ENCODE peak calls at places on chromosomes 2 and 18, in seven cellular contexts. One of them, this sample, is unnamed.
A peak's percentile ranks its signal among the peaks of the same experiment; 100 is the strongest.

GRCh38 chr2:173075781-173076556 is at the start of gene MAP3K20:
- DNase-seq in T-helper 17 cell: peak; percentile 24
- DNase-seq in OCI-M1: peak; percentile 85
- DNase-seq in 8988T: peak; percentile 37
- DNase-seq in activated gamma-delta T cell treated with Interleukin-2 at 50 U/mL for 16 hours: peak; percentile 34
- DNase-seq in PC-3: peak; percentile 60
- DNase-seq in amniotic epithelial cell: peak; percentile 73
- DNase-seq in this sample: peak; percentile 37

GRCh38 chr2:126788652-126789051 is 110.0 kb upstream of the TEX51 start:
- DNase-seq in T-helper 17 cell: no peak
- DNase-seq in OCI-M1: no peak
- DNase-seq in 8988T: no peak
- DNase-seq in activated gamma-delta T cell treated with Interleukin-2 at 50 U/mL for 16 hours: no peak
- DNase-seq in PC-3: no peak
- DNase-seq in amniotic epithelial cell: no peak
- DNase-seq in this sample: no peak

GRCh38 chr2:175855794-175856453 is 146.1 kb downstream of the LNPK start:
- DNase-seq in T-helper 17 cell: no peak
- DNase-seq in OCI-M1: no peak
- DNase-seq in 8988T: no peak
- DNase-seq in activated gamma-delta T cell treated with Interleukin-2 at 50 U/mL for 16 hours: no peak
- DNase-seq in PC-3: peak; percentile 39
- DNase-seq in amniotic epithelial cell: peak; percentile 33
- DNase-seq in this sample: peak; percentile 62

GRCh38 chr18:24552218-24552617 is 91.8 kb downstream of the HRH4 start:
- DNase-seq in T-helper 17 cell: no peak
- DNase-seq in OCI-M1: no peak
- DNase-seq in 8988T: no peak
- DNase-seq in activated gamma-delta T cell treated with Interleukin-2 at 50 U/mL for 16 hours: no peak
- DNase-seq in PC-3: no peak
- DNase-seq in amniotic epithelial cell: no peak
- DNase-seq in this sample: no peak

GRCh38 chr2:68811364-68811763 is 59.8 kb downstream of the BMP10 start:
- DNase-seq in T-helper 17 cell: no peak
- DNase-seq in OCI-M1: no peak
- DNase-seq in 8988T: no peak
- DNase-seq in activated gamma-delta T cell treated with Interleukin-2 at 50 U/mL for 16 hours: no peak
- DNase-seq in PC-3: peak; percentile 30
- DNase-seq in amniotic epithelial cell: peak; percentile 5
- DNase-seq in this sample: no peak

GRCh38 chr2:1661891-1662605 is 82.3 kb downstream of the PXDN start:
- DNase-seq in T-helper 17 cell: no peak
- DNase-seq in OCI-M1: no peak
- DNase-seq in 8988T: no peak
- DNase-seq in activated gamma-delta T cell treated with Interleukin-2 at 50 U/mL for 16 hours: no peak
- DNase-seq in PC-3: no peak
- DNase-seq in amniotic epithelial cell: no peak
- DNase-seq in this sample: no peak

GRCh38 chr2:162258686-162259085 is 15.4 kb upstream of the FAP start:
- DNase-seq in T-helper 17 cell: no peak
- DNase-seq in OCI-M1: no peak
- DNase-seq in 8988T: no peak
- DNase-seq in activated gamma-delta T cell treated with Interleukin-2 at 50 U/mL for 16 hours: no peak
- DNase-seq in PC-3: no peak
- DNase-seq in amniotic epithelial cell: peak; percentile 62
- DNase-seq in this sample: no peak

GRCh38 chr18:44744206-44745180 is 63.8 kb downstream of the SETBP1 start:
- DNase-seq in T-helper 17 cell: no peak
- DNase-seq in OCI-M1: no peak
- DNase-seq in 8988T: no peak
- DNase-seq in activated gamma-delta T cell treated with Interleukin-2 at 50 U/mL for 16 hours: no peak
- DNase-seq in PC-3: no peak
- DNase-seq in amniotic epithelial cell: no peak
- DNase-seq in this sample: no peak

GRCh38 chr18:61825386-61825785 is 67.4 kb downstream of the RNF152 start:
- DNase-seq in T-helper 17 cell: no peak
- DNase-seq in OCI-M1: peak; percentile 51
- DNase-seq in 8988T: no peak
- DNase-seq in activated gamma-delta T cell treated with Interleukin-2 at 50 U/mL for 16 hours: no peak
- DNase-seq in PC-3: no peak
- DNase-seq in amniotic epithelial cell: no peak
- DNase-seq in this sample: no peak

GRCh38 chr2:201996006-201996405 is 37.6 kb upstream of the FZD7 start:
- DNase-seq in T-helper 17 cell: no peak
- DNase-seq in OCI-M1: no peak
- DNase-seq in 8988T: no peak
- DNase-seq in activated gamma-delta T cell treated with Interleukin-2 at 50 U/mL for 16 hours: no peak
- DNase-seq in PC-3: no peak
- DNase-seq in amniotic epithelial cell: no peak
- DNase-seq in this sample: peak; percentile 38

GRCh38 chr2:18677280-18677679 is 87.9 kb upstream of the NT5C1B start:
- DNase-seq in T-helper 17 cell: no peak
- DNase-seq in OCI-M1: no peak
- DNase-seq in 8988T: no peak
- DNase-seq in activated gamma-delta T cell treated with Interleukin-2 at 50 U/mL for 16 hours: no peak
- DNase-seq in PC-3: no peak
- DNase-seq in amniotic epithelial cell: no peak
- DNase-seq in this sample: no peak

GRCh38 chr2:8389373-8390108 is 292.3 kb upstream of the ID2 start:
- DNase-seq in T-helper 17 cell: no peak
- DNase-seq in OCI-M1: no peak
- DNase-seq in 8988T: no peak
- DNase-seq in activated gamma-delta T cell treated with Interleukin-2 at 50 U/mL for 16 hours: no peak
- DNase-seq in PC-3: peak; percentile 63
- DNase-seq in amniotic epithelial cell: peak; percentile 48
- DNase-seq in this sample: no peak

GRCh38 chr2:105410554-105410953 is 11.7 kb upstream of the FHL2 start:
- DNase-seq in T-helper 17 cell: no peak
- DNase-seq in OCI-M1: no peak
- DNase-seq in 8988T: no peak
- DNase-seq in activated gamma-delta T cell treated with Interleukin-2 at 50 U/mL for 16 hours: no peak
- DNase-seq in PC-3: peak; percentile 51
- DNase-seq in amniotic epithelial cell: no peak
- DNase-seq in this sample: peak; percentile 67

GRCh38 chr2:7660816-7661215 is 743.6 kb downstream of the RNF144A start:
- DNase-seq in T-helper 17 cell: no peak
- DNase-seq in OCI-M1: no peak
- DNase-seq in 8988T: no peak
- DNase-seq in activated gamma-delta T cell treated with Interleukin-2 at 50 U/mL for 16 hours: no peak
- DNase-seq in PC-3: no peak
- DNase-seq in amniotic epithelial cell: no peak
- DNase-seq in this sample: no peak

GRCh38 chr18:74831571-74832250 is 234.0 kb downstream of the ZNF407 start:
- DNase-seq in T-helper 17 cell: no peak
- DNase-seq in OCI-M1: no peak
- DNase-seq in 8988T: no peak
- DNase-seq in activated gamma-delta T cell treated with Interleukin-2 at 50 U/mL for 16 hours: no peak
- DNase-seq in PC-3: peak; percentile 67
- DNase-seq in amniotic epithelial cell: peak; percentile 41
- DNase-seq in this sample: peak; percentile 49

GRCh38 chr18:39742015-39742466 is 2176.4 kb upstream of the CELF4 start:
- DNase-seq in T-helper 17 cell: no peak
- DNase-seq in OCI-M1: no peak
- DNase-seq in 8988T: no peak
- DNase-seq in activated gamma-delta T cell treated with Interleukin-2 at 50 U/mL for 16 hours: no peak
- DNase-seq in PC-3: no peak
- DNase-seq in amniotic epithelial cell: peak; percentile 75
- DNase-seq in this sample: no peak

GRCh38 chr2:241109210-241110088 is 7.4 kb upstream of the MTERF4 start:
- DNase-seq in T-helper 17 cell: no peak
- DNase-seq in OCI-M1: no peak
- DNase-seq in 8988T: no peak
- DNase-seq in activated gamma-delta T cell treated with Interleukin-2 at 50 U/mL for 16 hours: no peak
- DNase-seq in PC-3: no peak
- DNase-seq in amniotic epithelial cell: no peak
- DNase-seq in this sample: no peak

GRCh38 chr2:12076810-12077209 is 330.4 kb downstream of the LPIN1 start:
- DNase-seq in T-helper 17 cell: no peak
- DNase-seq in OCI-M1: no peak
- DNase-seq in 8988T: no peak
- DNase-seq in activated gamma-delta T cell treated with Interleukin-2 at 50 U/mL for 16 hours: no peak
- DNase-seq in PC-3: no peak
- DNase-seq in amniotic epithelial cell: peak; percentile 31
- DNase-seq in this sample: no peak

GRCh38 chr2:144096531-144096930 is 423.4 kb downstream of the ZEB2 start:
- DNase-seq in T-helper 17 cell: no peak
- DNase-seq in OCI-M1: no peak
- DNase-seq in 8988T: no peak
- DNase-seq in activated gamma-delta T cell treated with Interleukin-2 at 50 U/mL for 16 hours: no peak
- DNase-seq in PC-3: no peak
- DNase-seq in amniotic epithelial cell: no peak
- DNase-seq in this sample: no peak

GRCh38 chr2:43276517-43276931 is 50.1 kb upstream of the ZFP36L2 start:
- DNase-seq in T-helper 17 cell: no peak
- DNase-seq in OCI-M1: no peak
- DNase-seq in 8988T: no peak
- DNase-seq in activated gamma-delta T cell treated with Interleukin-2 at 50 U/mL for 16 hours: no peak
- DNase-seq in PC-3: peak; percentile 13
- DNase-seq in amniotic epithelial cell: no peak
- DNase-seq in this sample: no peak

GRCh38 chr2:179850188-179850587 is 11.2 kb downstream of the ZNF385B start:
- DNase-seq in T-helper 17 cell: no peak
- DNase-seq in OCI-M1: no peak
- DNase-seq in 8988T: no peak
- DNase-seq in activated gamma-delta T cell treated with Interleukin-2 at 50 U/mL for 16 hours: no peak
- DNase-seq in PC-3: peak; percentile 49
- DNase-seq in amniotic epithelial cell: peak; percentile 70
- DNase-seq in this sample: peak; percentile 8

GRCh38 chr2:68741805-68742306 is 7.2 kb downstream of the ARHGAP25 start:
- DNase-seq in T-helper 17 cell: no peak
- DNase-seq in OCI-M1: no peak
- DNase-seq in 8988T: no peak
- DNase-seq in activated gamma-delta T cell treated with Interleukin-2 at 50 U/mL for 16 hours: no peak
- DNase-seq in PC-3: peak; percentile 16
- DNase-seq in amniotic epithelial cell: peak; percentile 46
- DNase-seq in this sample: peak; percentile 24

GRCh38 chr2:23502096-23502495 is 117.1 kb downstream of the KLHL29 start:
- DNase-seq in T-helper 17 cell: no peak
- DNase-seq in OCI-M1: no peak
- DNase-seq in 8988T: no peak
- DNase-seq in activated gamma-delta T cell treated with Interleukin-2 at 50 U/mL for 16 hours: no peak
- DNase-seq in PC-3: no peak
- DNase-seq in amniotic epithelial cell: peak; percentile 77
- DNase-seq in this sample: no peak

GRCh38 chr2:70442301-70443077 is 111.1 kb downstream of the TGFA start:
- DNase-seq in T-helper 17 cell: no peak
- DNase-seq in OCI-M1: no peak
- DNase-seq in 8988T: no peak
- DNase-seq in activated gamma-delta T cell treated with Interleukin-2 at 50 U/mL for 16 hours: no peak
- DNase-seq in PC-3: no peak
- DNase-seq in amniotic epithelial cell: no peak
- DNase-seq in this sample: no peak

GRCh38 chr2:240588669-240589068 is 2.1 kb downstream of the CAPN10 start:
- DNase-seq in T-helper 17 cell: no peak
- DNase-seq in OCI-M1: no peak
- DNase-seq in 8988T: no peak
- DNase-seq in activated gamma-delta T cell treated with Interleukin-2 at 50 U/mL for 16 hours: no peak
- DNase-seq in PC-3: no peak
- DNase-seq in amniotic epithelial cell: no peak
- DNase-seq in this sample: no peak

GRCh38 chr2:28678944-28679343 is 72.7 kb upstream of the PPP1CB start:
- DNase-seq in T-helper 17 cell: no peak
- DNase-seq in OCI-M1: no peak
- DNase-seq in 8988T: no peak
- DNase-seq in activated gamma-delta T cell treated with Interleukin-2 at 50 U/mL for 16 hours: no peak
- DNase-seq in PC-3: no peak
- DNase-seq in amniotic epithelial cell: no peak
- DNase-seq in this sample: no peak

GRCh38 chr2:119523383-119523958 is 812 bp downstream of the SCTR start:
- DNase-seq in T-helper 17 cell: no peak
- DNase-seq in OCI-M1: no peak
- DNase-seq in 8988T: no peak
- DNase-seq in activated gamma-delta T cell treated with Interleukin-2 at 50 U/mL for 16 hours: no peak
- DNase-seq in PC-3: no peak
- DNase-seq in amniotic epithelial cell: no peak
- DNase-seq in this sample: no peak

GRCh38 chr18:12420831-12421421 is 13.2 kb downstream of the PRELID3A start:
- DNase-seq in T-helper 17 cell: no peak
- DNase-seq in OCI-M1: no peak
- DNase-seq in 8988T: peak; percentile 60
- DNase-seq in activated gamma-delta T cell treated with Interleukin-2 at 50 U/mL for 16 hours: no peak
- DNase-seq in PC-3: no peak
- DNase-seq in amniotic epithelial cell: no peak
- DNase-seq in this sample: no peak

GRCh38 chr2:217262916-217263315 is 403.1 kb upstream of the TNP1 start:
- DNase-seq in T-helper 17 cell: no peak
- DNase-seq in OCI-M1: no peak
- DNase-seq in 8988T: no peak
- DNase-seq in activated gamma-delta T cell treated with Interleukin-2 at 50 U/mL for 16 hours: no peak
- DNase-seq in PC-3: no peak
- DNase-seq in amniotic epithelial cell: no peak
- DNase-seq in this sample: no peak

GRCh38 chr2:109124982-109125594 is 3.9 kb upstream of the SH3RF3 start:
- DNase-seq in T-helper 17 cell: no peak
- DNase-seq in OCI-M1: no peak
- DNase-seq in 8988T: peak; percentile 37
- DNase-seq in activated gamma-delta T cell treated with Interleukin-2 at 50 U/mL for 16 hours: no peak
- DNase-seq in PC-3: peak; percentile 72
- DNase-seq in amniotic epithelial cell: no peak
- DNase-seq in this sample: peak; percentile 14

GRCh38 chr2:47070920-47071824 is 83.9 kb downstream of the STPG4 start:
- DNase-seq in T-helper 17 cell: no peak
- DNase-seq in OCI-M1: peak; percentile 30
- DNase-seq in 8988T: no peak
- DNase-seq in activated gamma-delta T cell treated with Interleukin-2 at 50 U/mL for 16 hours: peak; percentile 59
- DNase-seq in PC-3: peak; percentile 77
- DNase-seq in amniotic epithelial cell: peak; percentile 78
- DNase-seq in this sample: no peak

GRCh38 chr2:33494877-33495641 is 18.6 kb downstream of the RASGRP3 start:
- DNase-seq in T-helper 17 cell: no peak
- DNase-seq in OCI-M1: no peak
- DNase-seq in 8988T: no peak
- DNase-seq in activated gamma-delta T cell treated with Interleukin-2 at 50 U/mL for 16 hours: no peak
- DNase-seq in PC-3: peak; percentile 77
- DNase-seq in amniotic epithelial cell: no peak
- DNase-seq in this sample: no peak